ENCODE peak calls at places on chromosomes 3 and 15, in six cellular contexts. One of them, this sample, is unnamed.

GRCh38 chr15:71396536-71397125 is 281.4 kb downstream of the THSD4 start:
- DNase-seq in astrocyte of the cerebellum: no peak
- DNase-seq in ELF-1: no peak
- DNase-seq in substantia nigra: no peak
- DNase-seq in GM13976: no peak
- DNase-seq in activated naive CD8-positive, alpha-beta T cell treated with anti-CD3 and anti-CD28 coated beads for 36 hours: no peak
- DNase-seq in this sample: no peak

GRCh38 chr3:101179637-101180036 is 140.7 kb downstream of the IMPG2 start:
- DNase-seq in activated naive CD8-positive, alpha-beta T cell treated with anti-CD3 and anti-CD28 coated beads for 36 hours: no peak
- DNase-seq in ELF-1: no peak
- DNase-seq in astrocyte of the cerebellum: no peak
- DNase-seq in substantia nigra: no peak
- DNase-seq in GM13976: no peak
- DNase-seq in this sample: no peak

GRCh38 chr3:111594205-111594604 is 941 bp downstream of the ZBED2 start:
- DNase-seq in activated naive CD8-positive, alpha-beta T cell treated with anti-CD3 and anti-CD28 coated beads for 36 hours: no peak
- DNase-seq in GM13976: peak
- DNase-seq in ELF-1: no peak
- DNase-seq in astrocyte of the cerebellum: peak
- DNase-seq in substantia nigra: no peak
- DNase-seq in this sample: no peak

GRCh38 chr3:143327388-143327787 is 207.8 kb downstream of the CHST2 start:
- DNase-seq in ELF-1: no peak
- DNase-seq in substantia nigra: no peak
- DNase-seq in GM13976: no peak
- DNase-seq in astrocyte of the cerebellum: no peak
- DNase-seq in activated naive CD8-positive, alpha-beta T cell treated with anti-CD3 and anti-CD28 coated beads for 36 hours: no peak
- DNase-seq in this sample: no peak

GRCh38 chr3:11007534-11007933 is 15.0 kb downstream of the SLC6A1 start:
- DNase-seq in activated naive CD8-positive, alpha-beta T cell treated with anti-CD3 and anti-CD28 coated beads for 36 hours: no peak
- DNase-seq in astrocyte of the cerebellum: no peak
- DNase-seq in substantia nigra: no peak
- DNase-seq in GM13976: no peak
- DNase-seq in ELF-1: peak
- DNase-seq in this sample: no peak

GRCh38 chr3:65351753-65352152 is 664.0 kb upstream of the ADAMTS9 start:
- DNase-seq in ELF-1: no peak
- DNase-seq in astrocyte of the cerebellum: no peak
- DNase-seq in GM13976: no peak
- DNase-seq in substantia nigra: no peak
- DNase-seq in activated naive CD8-positive, alpha-beta T cell treated with anti-CD3 and anti-CD28 coated beads for 36 hours: no peak
- DNase-seq in this sample: no peak

GRCh38 chr3:141336672-141337522 is 31.4 kb upstream of the ZBTB38 start:
- DNase-seq in GM13976: peak
- DNase-seq in activated naive CD8-positive, alpha-beta T cell treated with anti-CD3 and anti-CD28 coated beads for 36 hours: no peak
- DNase-seq in astrocyte of the cerebellum: peak
- DNase-seq in substantia nigra: no peak
- DNase-seq in ELF-1: no peak
- DNase-seq in this sample: no peak

GRCh38 chr15:84748274-84749110 is at the start of gene ZNF592:
- DNase-seq in GM13976: peak
- DNase-seq in astrocyte of the cerebellum: no peak
- DNase-seq in substantia nigra: peak
- DNase-seq in ELF-1: no peak
- DNase-seq in activated naive CD8-positive, alpha-beta T cell treated with anti-CD3 and anti-CD28 coated beads for 36 hours: peak
- DNase-seq in this sample: peak

GRCh38 chr3:105367406-105368213 is 901 bp downstream of the ALCAM start:
- DNase-seq in activated naive CD8-positive, alpha-beta T cell treated with anti-CD3 and anti-CD28 coated beads for 36 hours: peak
- DNase-seq in GM13976: peak
- DNase-seq in substantia nigra: peak
- DNase-seq in astrocyte of the cerebellum: no peak
- DNase-seq in ELF-1: peak
- DNase-seq in this sample: peak

GRCh38 chr15:74907277-74907870 is 723 bp upstream of the FAM219B start:
- DNase-seq in activated naive CD8-positive, alpha-beta T cell treated with anti-CD3 and anti-CD28 coated beads for 36 hours: no peak
- DNase-seq in substantia nigra: no peak
- DNase-seq in ELF-1: no peak
- DNase-seq in GM13976: no peak
- DNase-seq in astrocyte of the cerebellum: no peak
- DNase-seq in this sample: no peak

GRCh38 chr3:17110665-17111396 is 226.1 kb downstream of the PLCL2 start:
- DNase-seq in substantia nigra: no peak
- DNase-seq in astrocyte of the cerebellum: no peak
- DNase-seq in activated naive CD8-positive, alpha-beta T cell treated with anti-CD3 and anti-CD28 coated beads for 36 hours: no peak
- DNase-seq in GM13976: no peak
- DNase-seq in ELF-1: no peak
- DNase-seq in this sample: peak

This sample was measured in stimulated activated CD4-positive, alpha-beta T cell treated with anti-CD3 and anti-CD28 coated beads, Interleukin-1b, Interleukin-23, amount 100 ng/mL, for 48 hours.